ENCODE peak calls at places on chromosomes 1 and 21, in six cellular contexts. B is cardiac muscle cell, O is sigmoid colon, U is right lobe of liver, X is left lung, N is gastrocnemius medialis. Y is an unnamed sample. For H3K27me3, the result is how much of the 10 kb centered on the place peaks cover.

GRCh38 chr1:15667362-15667761 is 16.8 kb upstream of the PLEKHM2 start:
- DNase-seq in B (no peak), O (no peak), U (no peak), X (no peak), N (no peak), Y (no peak)

GRCh38 chr1:71365451-71365850 is 284.6 kb upstream of the ZRANB2 start:
- DNase-seq in B (no peak), O (no peak), U (no peak), X (no peak), N (no peak), Y (no peak)

GRCh38 chr21:45870851-45871615 is 110.5 kb upstream of the COL6A1 start:
- DNase-seq in B (no peak), O (peak), U (peak), X (no peak), N (no peak), Y (peak)

GRCh38 chr1:183908095-183908494 is 103.2 kb downstream of the RGL1 start:
- DNase-seq in B (no peak), O (no peak), U (no peak), X (no peak), N (no peak), Y (no peak)

GRCh38 chr1:208170252-208170651 is 73.9 kb downstream of the PLXNA2 start:
- DNase-seq in B (no peak), O (no peak), U (peak), X (no peak), N (no peak), Y (no peak)

GRCh38 chr1:158126425-158126824 is 54.3 kb upstream of the CD1D start:
- DNase-seq in B (no peak), O (no peak), U (no peak), X (no peak), N (no peak), Y (no peak)

GRCh38 chr1:212070720-212071302 is 35.3 kb downstream of the DTL start:
- DNase-seq in B (peak), O (no peak), U (no peak), X (no peak), N (no peak), Y (no peak)

GRCh38 chr1:62082456-62083363 is 111.9 kb upstream of the L1TD1 start:
- DNase-seq in B (peak), O (no peak), U (no peak), X (no peak), N (no peak), Y (peak)

GRCh38 chr1:203077367-203077766 is 8.4 kb downstream of the MYOG start:
- DNase-seq in B (no peak), O (peak), U (no peak), X (no peak), N (no peak), Y (no peak)

GRCh38 chr1:203075249-203076030 is 10.4 kb downstream of the MYOG start:
- DNase-seq in B (no peak), O (peak), U (no peak), X (no peak), N (no peak), Y (no peak)

GRCh38 chr1:203074610-203075009 is 11.2 kb downstream of the MYOG start:
- DNase-seq in B (no peak), O (peak), U (no peak), X (no peak), N (no peak), Y (no peak)

GRCh38 chr1:203077956-203078355 is 7.9 kb downstream of the MYOG start:
- DNase-seq in B (no peak), O (peak), U (no peak), X (no peak), N (no peak), Y (no peak)

DNA sequence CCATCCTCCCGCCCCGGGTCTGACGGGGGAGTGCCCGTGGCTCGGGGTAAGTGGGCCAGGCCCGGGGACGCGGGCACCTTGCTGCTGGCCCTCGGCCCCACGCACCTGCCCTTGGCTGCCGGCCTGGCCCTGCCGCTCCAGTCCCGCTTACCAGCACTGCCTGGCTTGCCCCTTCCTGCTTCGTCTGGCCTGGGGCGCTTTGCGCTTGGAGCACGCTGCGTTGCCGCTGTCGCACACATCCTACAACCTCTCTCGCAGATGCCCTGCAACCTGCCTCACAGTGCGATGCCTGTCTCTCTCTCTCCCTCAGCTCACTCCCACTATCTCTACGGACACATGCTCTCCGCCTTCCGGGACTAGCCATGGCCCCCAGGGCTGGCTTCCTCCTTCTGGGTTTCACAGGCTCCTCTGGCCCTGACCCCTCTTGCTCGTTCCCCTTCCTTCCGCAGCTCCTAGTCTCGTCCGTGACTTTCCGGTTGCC is 9.7 kb downstream of the MYOG start:
- DNase-seq in B (no peak), O (peak), U (no peak), X (no peak), N (no peak), Y (no peak)
- H3K27me3 ChIP-seq in B (under half), O (under half), U (under half), X (under half), N (under half), Y (under half)

GRCh38 chr1:36400514-36400824 is 2.8 kb upstream of the LSM10 start:
- DNase-seq in B (peak), O (no peak), U (no peak), X (no peak), N (no peak), Y (no peak)
- TF ChIP-seq CTCF in B (no peak), O (no peak), U (no peak), X (no peak), N (no peak), Y (no peak)

GRCh38 chr1:172206256-172206655 is 214.2 kb upstream of the C1orf105 start:
- DNase-seq in B (no peak), O (no peak), U (no peak), X (no peak), N (no peak), Y (no peak)

GRCh38 chr1:172208635-172209034 is 211.8 kb upstream of the C1orf105 start:
- DNase-seq in B (no peak), O (no peak), U (no peak), X (no peak), N (no peak), Y (no peak)

GRCh38 chr1:172201572-172201971 is 218.9 kb upstream of the C1orf105 start:
- DNase-seq in B (no peak), O (no peak), U (no peak), X (no peak), N (no peak), Y (no peak)

GRCh38 chr1:172203135-172203823 is 217.2 kb upstream of the C1orf105 start:
- DNase-seq in B (no peak), O (no peak), U (no peak), X (no peak), N (no peak), Y (no peak)

DNA sequence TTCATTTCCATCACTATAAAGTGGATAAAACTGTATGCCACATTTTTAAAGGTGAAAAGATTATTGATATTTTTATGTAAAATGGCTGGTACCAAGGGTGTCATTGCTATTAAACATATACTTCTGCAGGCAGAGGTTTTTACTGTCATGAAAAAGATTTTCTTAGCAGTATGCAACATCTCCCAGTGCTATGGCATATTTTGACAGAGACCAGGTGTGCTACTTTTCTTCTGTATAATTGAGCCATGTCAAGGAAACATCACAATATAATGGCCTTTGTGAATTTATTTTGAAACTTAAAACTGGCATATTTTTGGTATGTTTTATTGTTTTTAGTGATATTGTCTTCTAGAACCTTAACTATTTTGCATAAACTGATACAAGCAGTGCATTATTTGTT is 216.6 kb upstream of the C1orf105 start:
- DNase-seq in B (no peak), O (no peak), U (no peak), X (no peak), N (no peak), Y (no peak)
- H3K4me3 ChIP-seq in B (no peak), O (no peak), U (no peak), X (no peak), N (no peak), Y (no peak)

GRCh38 chr1:45792744-45793143 is 10.7 kb upstream of the MAST2 start:
- DNase-seq in B (no peak), O (no peak), U (no peak), X (no peak), N (peak), Y (no peak)
- H3K27me3 ChIP-seq in B (under half), O (under half), U (under half), X (under half), N (under half), Y (under half)

DNA sequence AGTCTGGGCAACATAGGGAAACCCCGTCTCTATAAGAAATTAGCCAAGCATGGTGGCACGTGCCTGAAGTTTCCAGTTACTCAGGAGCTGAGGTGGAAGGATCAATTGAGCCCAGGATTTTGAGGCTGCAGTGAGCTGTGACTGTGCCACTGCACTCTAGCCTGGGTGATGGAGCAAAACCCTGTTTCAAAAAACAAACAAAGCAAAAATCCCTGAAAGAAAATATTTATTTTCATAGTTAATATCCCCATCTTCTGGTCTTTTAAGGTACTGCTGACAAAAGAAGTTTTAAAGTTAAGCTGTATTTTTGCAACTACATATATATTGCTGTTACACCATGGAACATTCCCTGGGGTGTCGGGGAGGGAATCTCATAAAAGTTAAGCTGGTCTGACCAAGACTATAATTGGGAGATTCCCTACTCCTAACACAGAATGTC is 26.0 kb downstream of the VAMP4 start:
- DNase-seq in B (peak), O (no peak), U (no peak), X (no peak), N (no peak), Y (no peak)
- TF ChIP-seq CTCF in B (peak), O (peak), U (peak), X (peak), N (peak), Y (peak)

GRCh38 chr1:32636793-32637561 is 13.4 kb downstream of the ZBTB8OS start:
- DNase-seq in B (no peak), O (no peak), U (no peak), X (peak), N (no peak), Y (no peak)
- H3K4me3 ChIP-seq in B (no peak), O (no peak), U (no peak), X (no peak), N (no peak), Y (no peak)

DNA sequence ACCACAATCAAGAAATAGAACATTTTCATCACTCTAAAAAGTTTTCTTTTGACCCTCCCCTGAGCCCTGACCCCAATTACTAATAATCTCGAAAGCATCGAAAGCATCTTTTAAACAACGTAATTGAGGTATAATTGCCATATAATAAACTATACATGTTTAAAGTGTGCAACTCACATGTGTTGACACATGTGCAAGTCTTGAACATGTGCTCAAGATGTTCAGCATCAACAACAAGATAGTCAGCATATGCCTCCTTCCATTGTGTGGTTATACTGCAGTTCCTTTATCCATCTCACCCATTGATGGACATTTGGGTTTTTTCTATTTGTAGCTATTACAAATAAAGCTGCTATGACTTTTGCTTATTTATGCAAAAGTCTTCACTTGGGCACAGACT is 90.7 kb downstream of the RIPK4 start:
- DNase-seq in B (no peak), O (no peak), U (no peak), X (no peak), N (no peak), Y (no peak)
- H3K27me3 ChIP-seq in B (under half), O (under half), U (under half), X (under half), N (under half), Y (under half)

DNA sequence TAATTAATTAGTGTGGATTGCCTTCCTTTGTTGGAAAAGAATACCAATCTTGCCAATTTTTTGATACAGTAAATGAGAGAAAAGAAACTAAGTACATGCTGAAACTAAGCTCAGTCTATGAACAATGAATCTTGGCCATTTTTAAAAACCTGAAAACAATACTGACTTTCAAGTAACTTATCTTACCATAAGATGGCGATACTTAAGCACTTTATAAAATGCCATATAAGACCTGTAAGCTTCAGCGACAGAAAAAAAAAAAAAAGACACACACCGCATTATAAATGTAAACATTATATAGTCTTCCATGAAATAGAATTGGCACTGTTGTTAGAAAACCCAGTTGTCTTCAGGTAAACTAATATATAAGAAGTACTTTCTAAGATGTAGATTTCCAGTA is 3.0 kb downstream of the OLFM3 start:
- DNase-seq in B (no peak), O (no peak), U (no peak), X (no peak), N (no peak), Y (no peak)
- TF ChIP-seq CTCF in B (no peak), O (no peak), U (no peak), X (no peak), N (no peak), Y (no peak)

GRCh38 chr1:229027622-229028182 is 243.2 kb upstream of the RAB4A start:
- DNase-seq in B (no peak), O (peak), U (peak), X (no peak), N (no peak), Y (peak)
- H3K4me3 ChIP-seq in B (no peak), O (no peak), U (no peak), X (no peak), N (no peak), Y (peak)

GRCh38 chr1:11693917-11694316 is 2.4 kb downstream of the DRAXIN start:
- DNase-seq in B (no peak), O (no peak), U (no peak), X (no peak), N (no peak), Y (no peak)
- H3K27me3 ChIP-seq in B (half or more), O (under half), U (under half), X (under half), N (half or more), Y (under half)